ENCODE peak calls at places on chromosomes 11 and 22, in eight cellular contexts. B is right lobe of liver; A is neuronal stem cell; U is A549; F is CD4-positive, alpha-beta memory T cell; H is fibroblast of lung; O is thoracic aorta; R is adrenal gland. C is an unnamed sample.

GRCh38 chr11:10076458-10077141 is 217.4 kb downstream of the SBF2 start:
- DNase-seq in A (no peak), H (peak), F (no peak), R (peak), B (peak), U (peak), O (peak), C (no peak)

GRCh38 chr11:126607776-126608625 is 252.5 kb downstream of the ST3GAL4 start:
- DNase-seq in F (no peak), B (no peak), A (no peak), O (no peak), R (no peak), U (no peak), H (no peak), C (no peak)

GRCh38 chr11:133656100-133656635 is 123.9 kb upstream of the OPCML start:
- DNase-seq in H (no peak), A (no peak), B (no peak), O (no peak), R (no peak), U (no peak), F (no peak), C (no peak)

GRCh38 chr11:122440783-122441701 is 214.5 kb upstream of the UBASH3B start:
- DNase-seq in F (no peak), H (peak), U (no peak), A (peak), R (peak), B (peak), O (no peak), C (no peak)

GRCh38 chr11:69245041-69245440 is 48.9 kb upstream of the MYEOV start:
- DNase-seq in A (no peak), B (no peak), R (no peak), F (no peak), H (no peak), O (no peak), U (no peak), C (no peak)

GRCh38 chr11:38593649-38594048 is 1995.6 kb upstream of the RAG2 start:
- DNase-seq in R (no peak), O (no peak), U (no peak), B (no peak), H (peak), F (no peak), A (no peak), C (no peak)

GRCh38 chr11:83569134-83569805 is 283.1 kb upstream of the CCDC90B start:
- DNase-seq in U (no peak), O (no peak), R (no peak), B (no peak), A (no peak), H (no peak), F (no peak), C (no peak)

GRCh38 chr11:129853508-129854228 is 38.0 kb downstream of the TMEM45B start:
- DNase-seq in F (peak), U (no peak), O (no peak), R (peak), A (no peak), B (peak), H (peak), C (peak)

GRCh38 chr11:44726278-44727113 is at the start of gene TSPAN18:
- DNase-seq in O (no peak), F (peak), R (peak), B (no peak), U (no peak), A (peak), H (no peak), C (peak)

GRCh38 chr22:36052505-36052941 is 23.9 kb upstream of the RBFOX2 start:
- DNase-seq in H (no peak), U (peak), F (no peak), A (no peak), B (no peak), R (no peak), O (no peak), C (no peak)

GRCh38 chr11:70628881-70629844 is 230.8 kb downstream of the CTTN start:
- DNase-seq in R (peak), O (no peak), F (no peak), B (no peak), U (no peak), H (no peak), A (no peak), C (no peak)

GRCh38 chr11:8581300-8581699 is 12.7 kb downstream of the STK33 start:
- DNase-seq in A (no peak), H (no peak), R (no peak), F (no peak), B (no peak), U (no peak), O (no peak), C (no peak)

GRCh38 chr11:74925281-74925680 is 23.6 kb downstream of the XRRA1 start:
- DNase-seq in A (no peak), B (no peak), U (no peak), R (no peak), F (no peak), H (no peak), O (no peak), C (no peak)

GRCh38 chr11:59259867-59260475 is 47.2 kb upstream of the MPEG1 start:
- DNase-seq in U (no peak), H (no peak), F (no peak), O (no peak), R (no peak), B (no peak), A (no peak), C (no peak)

GRCh38 chr11:128810784-128811514 is 56.1 kb downstream of the KCNJ1 start:
- DNase-seq in O (no peak), B (no peak), A (no peak), H (no peak), R (no peak), U (no peak), F (no peak), C (no peak)

GRCh38 chr22:49607821-49608220 is 219.9 kb downstream of the BRD1 start:
- DNase-seq in A (no peak), F (no peak), R (no peak), U (no peak), H (no peak), B (no peak), O (no peak), C (no peak)

GRCh38 chr11:27571151-27571840 is 64.7 kb upstream of the LIN7C start:
- DNase-seq in B (no peak), R (no peak), U (no peak), F (no peak), O (no peak), A (no peak), H (peak), C (no peak)

GRCh38 chr11:65277878-65278277 is 16.1 kb downstream of the POLA2 start:
- DNase-seq in R (no peak), B (no peak), U (no peak), O (no peak), F (no peak), H (no peak), A (no peak), C (no peak)

GRCh38 chr11:87298155-87298554 is 260.4 kb downstream of the TMEM135 start:
- DNase-seq in A (no peak), R (no peak), B (no peak), U (no peak), H (no peak), F (no peak), O (no peak), C (no peak)

GRCh38 chr11:124748481-124749338 is 3.3 kb downstream of the VSIG2 start:
- DNase-seq in R (no peak), B (no peak), A (no peak), O (no peak), U (no peak), H (no peak), F (no peak), C (no peak)

GRCh38 chr11:72642815-72643511 is 31.3 kb downstream of the PDE2A start:
- DNase-seq in O (no peak), U (peak), H (peak), A (peak), B (peak), F (peak), R (peak), C (peak)

GRCh38 chr11:27158763-27159679 is 118.4 kb downstream of the BBOX1 start:
- DNase-seq in F (no peak), A (peak), B (no peak), O (peak), R (peak), U (peak), H (peak), C (no peak)

GRCh38 chr11:70204466-70204799 is 1.3 kb downstream of the FADD start:
- DNase-seq in R (no peak), A (no peak), B (no peak), U (no peak), H (no peak), O (no peak), F (no peak), C (no peak)

GRCh38 chr11:66749091-66749490 is 20.1 kb upstream of the SPTBN2 start:
- DNase-seq in H (no peak), B (no peak), F (no peak), U (no peak), A (no peak), O (no peak), R (no peak), C (no peak)

GRCh38 chr11:130371004-130371590 is 56.4 kb upstream of the ZBTB44 start:
- DNase-seq in A (no peak), F (no peak), H (no peak), O (no peak), R (no peak), U (no peak), B (no peak), C (no peak)

GRCh38 chr11:111454561-111455192 is 57.5 kb downstream of the BTG4 start:
- DNase-seq in H (peak), A (peak), O (no peak), R (no peak), U (peak), B (no peak), F (no peak), C (peak)

GRCh38 chr11:93570759-93571413 is 27.7 kb upstream of the SMCO4 start:
- DNase-seq in A (no peak), H (peak), R (peak), O (no peak), B (peak), F (no peak), U (peak), C (no peak)

GRCh38 chr22:47296405-47297260 is 534.2 kb downstream of the TBC1D22A start:
- DNase-seq in A (no peak), B (no peak), O (no peak), U (no peak), R (no peak), F (no peak), H (no peak), C (no peak)

GRCh38 chr22:45212992-45213751 is 27.5 kb downstream of the KIAA0930 start:
- DNase-seq in O (peak), A (no peak), F (no peak), U (no peak), H (peak), R (peak), B (peak), C (no peak)

GRCh38 chr11:12698049-12698448 is 23.8 kb downstream of the TEAD1 start:
- DNase-seq in B (no peak), A (no peak), H (no peak), U (no peak), O (no peak), F (no peak), R (no peak), C (no peak)

GRCh38 chr11:108498046-108498815 is at the start of gene POGLUT3:
- DNase-seq in O (no peak), U (peak), R (peak), H (peak), A (peak), B (peak), F (peak), C (peak)

DNA sequence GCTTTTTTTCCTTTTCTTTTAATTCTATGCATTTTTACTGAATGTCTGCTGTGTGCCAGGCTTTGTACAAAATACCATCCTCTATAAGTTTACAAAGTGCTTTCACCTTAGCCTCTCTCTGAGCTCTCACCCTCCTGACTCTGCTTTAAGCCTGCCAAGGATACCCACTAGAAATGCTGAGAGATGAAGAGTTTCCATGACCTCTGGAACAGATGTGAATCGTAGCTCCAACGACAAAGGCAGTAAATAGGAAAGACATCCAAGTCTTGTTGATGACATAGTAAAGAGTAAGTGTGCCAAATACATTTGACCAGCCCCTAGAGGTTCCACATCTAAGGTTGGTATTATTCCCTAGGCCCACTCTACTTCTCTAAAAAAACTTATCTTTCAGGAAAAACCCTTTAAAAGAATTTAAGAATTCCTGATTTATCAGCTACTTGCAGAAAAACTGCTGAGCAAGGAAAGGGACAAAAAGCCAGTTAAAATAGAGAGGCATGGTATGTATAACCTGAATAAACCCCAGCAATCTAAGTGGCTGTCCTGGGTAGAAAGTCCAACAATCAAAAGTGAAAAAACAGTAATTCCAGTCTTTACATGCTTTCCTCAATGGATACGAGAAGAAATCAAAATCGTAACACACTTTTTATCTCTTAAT is 45.4 kb downstream of the GAB2 start:
- DNase-seq in A (no peak), U (no peak), O (no peak), R (no peak), H (no peak), B (no peak), F (no peak), C (no peak)
- H3K27ac ChIP-seq in A (no peak), U (no peak), O (no peak), R (no peak), H (no peak), B (no peak), F (no peak), C (no peak)

GRCh38 chr11:35099278-35100018 is 39.5 kb upstream of the CD44 start:
- DNase-seq in A (no peak), U (no peak), O (no peak), R (no peak), H (peak), B (no peak), F (no peak), C (no peak)

GRCh38 chr11:35103366-35104194 is 35.4 kb upstream of the CD44 start:
- DNase-seq in O (no peak), R (no peak), F (no peak), A (no peak), U (no peak), B (no peak), H (no peak), C (no peak)

GRCh38 chr11:35098850-35099249 is 40.1 kb upstream of the CD44 start:
- DNase-seq in A (no peak), H (no peak), B (no peak), O (no peak), F (no peak), R (no peak), U (no peak), C (no peak)

GRCh38 chr11:35102267-35102666 is 36.7 kb upstream of the CD44 start:
- DNase-seq in U (no peak), B (no peak), F (no peak), A (no peak), H (no peak), R (no peak), O (no peak), C (no peak)

DNA sequence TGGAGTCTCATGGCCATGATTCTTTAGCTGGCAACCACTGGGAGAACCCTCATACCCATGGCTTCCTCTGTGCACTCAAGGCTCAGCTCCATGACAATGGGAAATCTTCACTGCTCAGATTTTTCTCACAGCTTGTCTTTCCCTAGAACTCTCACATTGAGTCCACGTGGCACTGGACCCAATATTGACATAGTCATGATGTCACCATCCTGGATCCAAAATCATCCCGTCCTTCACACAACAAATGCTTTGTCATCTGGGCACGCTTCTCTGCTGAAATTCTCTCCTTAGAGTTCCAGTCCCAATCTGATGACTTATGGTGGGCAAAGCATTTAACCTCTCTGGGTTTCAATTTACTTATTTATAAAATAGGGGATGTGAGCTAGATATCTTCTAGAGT is 37.7 kb upstream of the CD44 start:
- DNase-seq in R (no peak), A (no peak), B (no peak), F (no peak), O (no peak), U (no peak), H (no peak), C (no peak)
- H3K27ac ChIP-seq in R (no peak), A (no peak), B (peak), F (no peak), O (peak), U (peak), H (no peak), C (no peak)

DNA sequence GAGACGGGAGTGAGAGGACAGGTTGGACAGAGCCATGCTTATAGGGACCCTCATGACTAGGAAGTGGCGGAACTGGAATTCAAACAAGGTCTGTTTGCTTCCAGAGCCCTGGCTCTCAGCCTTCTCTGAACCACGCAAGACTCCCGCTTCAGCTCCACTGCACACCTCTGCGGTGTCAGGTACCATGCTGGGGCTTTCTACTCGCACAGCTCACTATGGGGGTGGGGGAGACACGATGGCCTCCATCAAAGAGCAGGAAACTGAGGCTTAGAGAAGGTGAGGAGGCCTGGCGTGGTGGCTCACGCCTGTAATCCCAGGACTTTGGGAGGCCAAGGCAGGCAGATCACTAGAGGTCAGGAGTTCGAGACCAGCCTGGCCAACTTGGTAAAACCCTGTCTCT is 14.2 kb downstream of the SUN2 start:
- DNase-seq in U (no peak), O (no peak), F (no peak), H (no peak), R (no peak), A (no peak), B (no peak), C (no peak)
- H3K27ac ChIP-seq in U (no peak), O (no peak), F (no peak), H (no peak), R (no peak), A (no peak), B (no peak), C (peak)

DNA sequence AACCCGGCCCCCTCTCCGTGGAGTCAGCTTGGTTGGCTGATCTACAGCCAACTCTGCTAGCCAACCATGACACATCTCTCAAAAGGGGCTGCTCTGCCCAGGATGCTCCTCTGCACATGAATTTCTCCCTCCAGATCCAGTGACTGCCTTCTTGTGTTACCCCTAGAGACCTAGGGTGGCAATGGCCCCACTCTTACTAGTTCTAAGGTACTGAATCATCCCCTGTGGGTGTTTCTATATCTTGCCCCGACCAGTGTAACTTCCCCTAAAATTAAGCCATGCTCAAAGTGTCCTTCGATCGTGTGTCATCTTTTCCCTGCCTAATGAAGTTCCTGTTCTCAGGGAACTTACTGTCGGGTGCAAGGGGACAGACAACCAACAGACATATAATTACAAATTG is 113.3 kb downstream of the FAM76B start:
- DNase-seq in F (no peak), O (no peak), A (no peak), R (no peak), H (no peak), B (no peak), U (no peak), C (no peak)
- H3K27ac ChIP-seq in F (no peak), O (no peak), A (no peak), R (no peak), H (no peak), B (no peak), U (no peak), C (no peak)

DNA sequence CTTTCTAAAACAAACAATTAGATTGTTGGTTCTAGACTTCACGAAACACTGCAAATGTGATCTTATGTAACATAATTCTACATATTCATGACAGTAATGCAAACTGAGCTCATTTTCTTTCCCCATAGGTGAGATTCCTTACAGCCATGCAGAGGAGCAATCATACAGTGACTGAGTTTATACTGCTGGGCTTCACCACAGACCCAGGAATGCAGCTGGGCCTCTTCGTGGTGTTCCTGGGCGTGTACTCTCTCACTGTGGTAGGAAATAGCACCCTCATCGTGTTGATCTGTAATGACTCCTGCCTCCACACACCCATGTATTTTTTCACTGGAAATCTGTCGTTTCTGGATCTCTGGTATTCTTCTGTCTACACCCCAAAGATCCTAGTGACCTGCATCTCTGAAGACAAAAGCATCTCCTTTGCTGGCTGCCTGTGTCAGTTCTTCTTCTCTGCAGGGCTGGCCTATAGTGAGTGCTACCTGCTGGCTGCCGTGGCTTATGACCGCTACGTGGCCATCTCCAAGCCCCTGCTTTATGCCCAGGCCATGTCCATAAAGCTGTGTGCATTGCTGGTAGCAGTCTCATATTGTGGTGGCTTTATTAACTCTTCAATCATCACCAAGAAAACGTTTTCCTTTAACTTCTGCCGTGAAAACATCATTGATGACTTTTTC is 1.5 kb downstream of the OR9G1 start:
- DNase-seq in B (no peak), H (no peak), F (no peak), U (no peak), A (no peak), O (no peak), R (no peak), C (no peak)
- H3K27ac ChIP-seq in B (no peak), H (no peak), F (no peak), U (no peak), A (no peak), O (no peak), R (no peak), C (no peak)

C was measured in CD8-positive, alpha-beta T cell.